ENCODE peak calls at places on chromosomes 4 and X, in four cellular contexts. G is Peyer's patch, E is spleen, Q is gastrocnemius medialis. M is an unnamed sample.

GRCh38 chr4:8306511-8307021 is 37.0 kb downstream of the HTRA3 start:
- DNase-seq in Q (peak), E (peak), G (peak), M (peak)

GRCh38 chr4:118120120-118120760 is 86.0 kb downstream of the NDST3 start:
- DNase-seq in Q (no peak), E (no peak), G (no peak), M (no peak)

GRCh38 chr4:138178566-138178965 is 63.6 kb downstream of the SLC7A11 start:
- DNase-seq in G (no peak), Q (no peak), E (no peak), M (no peak)

GRCh38 chr4:61312526-61312925 is 112.4 kb downstream of the ADGRL3 start:
- DNase-seq in E (no peak), G (no peak), Q (no peak), M (no peak)

GRCh38 chr4:108270466-108271450 is 102.0 kb upstream of the LEF1 start:
- DNase-seq in E (no peak), Q (no peak), G (no peak), M (no peak)

GRCh38 chr4:6281436-6282144 is 11.9 kb downstream of the WFS1 start:
- DNase-seq in E (no peak), Q (no peak), G (no peak), M (no peak)

GRCh38 chr4:144894525-144894924 is 203.5 kb downstream of the ANAPC10 start:
- DNase-seq in G (no peak), Q (peak), E (no peak), M (no peak)

GRCh38 chrX:39759526-39760224 is 338.1 kb downstream of the BCOR start:
- DNase-seq in E (no peak), Q (no peak), G (no peak), M (no peak)

GRCh38 chrX:42085836-42086235 is 162.5 kb upstream of the CASK start:
- DNase-seq in G (peak), E (no peak), Q (no peak), M (no peak)

GRCh38 chrX:134868766-134869495 is 121.9 kb upstream of the SMIM10 start:
- DNase-seq in G (no peak), Q (no peak), E (no peak), M (no peak)

GRCh38 chr4:189436207-189436606 is 504.5 kb upstream of the FRG1 start:
- DNase-seq in Q (no peak), G (no peak), E (no peak), M (no peak)

GRCh38 chrX:107935200-107935599 is 47.0 kb downstream of the TEX13B start:
- DNase-seq in E (no peak), Q (no peak), G (no peak), M (no peak)

GRCh38 chr4:111649308-111649707 is 495.9 kb upstream of the FAM241A start:
- DNase-seq in G (no peak), Q (no peak), E (no peak), M (no peak)

GRCh38 chr4:30837131-30837539 is 117.0 kb downstream of the PCDH7 start:
- DNase-seq in G (no peak), Q (no peak), E (no peak), M (no peak)

GRCh38 chr4:90842960-90843359 is 715.8 kb downstream of the CCSER1 start:
- DNase-seq in E (no peak), G (no peak), Q (no peak), M (no peak)

GRCh38 chr4:7256989-7257810 is 64.9 kb downstream of the SORCS2 start:
- DNase-seq in G (no peak), E (no peak), Q (peak), M (no peak)

GRCh38 chrX:129798888-129799287 is 19.1 kb downstream of the SASH3 start:
- DNase-seq in Q (no peak), G (no peak), E (no peak), M (no peak)

GRCh38 chr4:2800691-2801596 is 8.1 kb downstream of the SH3BP2 start:
- DNase-seq in E (peak), Q (peak), G (peak), M (peak)

GRCh38 chrX:46408553-46409407 is 136.4 kb downstream of the ZNF674 start:
- DNase-seq in E (peak), Q (peak), G (peak), M (no peak)

GRCh38 chr4:20383969-20384368 is 132.3 kb downstream of the SLIT2 start:
- DNase-seq in E (no peak), G (no peak), Q (no peak), M (no peak)

GRCh38 chrX:9180623-9181022 is 146.7 kb upstream of the FAM9B start:
- DNase-seq in Q (no peak), G (no peak), E (no peak), M (no peak)

GRCh38 chr4:121112530-121112929 is 40.2 kb upstream of the NDNF start:
- DNase-seq in Q (no peak), G (no peak), E (no peak), M (no peak)

GRCh38 chr4:8278421-8279287 is 9.1 kb downstream of the HTRA3 start:
- DNase-seq in Q (no peak), E (peak), G (no peak), M (peak)

GRCh38 chr4:123386608-123387007 is 10.0 kb upstream of the SPRY1 start:
- DNase-seq in G (no peak), Q (peak), E (no peak), M (no peak)

GRCh38 chr4:76624271-76624681 is 189.2 kb downstream of the SHROOM3 start:
- DNase-seq in G (no peak), Q (no peak), E (no peak), M (peak)

GRCh38 chr4:544386-545105 is 31.5 kb downstream of the TMEM271 start:
- DNase-seq in E (peak), Q (no peak), G (no peak), M (no peak)

GRCh38 chrX:155266446-155266845 is 2.2 kb upstream of the RAB39B start:
- DNase-seq in E (no peak), G (no peak), Q (no peak), M (no peak)

GRCh38 chrX:53715336-53715924 is 28.9 kb upstream of the HUWE1 start:
- DNase-seq in G (no peak), Q (no peak), E (no peak), M (no peak)

GRCh38 chr4:138706206-138706605 is 309.4 kb upstream of the NOCT start:
- DNase-seq in E (no peak), Q (no peak), G (no peak), M (no peak)

GRCh38 chr4:43846111-43846587 is 602.5 kb downstream of the KCTD8 start:
- DNase-seq in Q (no peak), G (no peak), E (peak), M (peak)

GRCh38 chr4:183760326-183760725 is 101.2 kb downstream of the TRAPPC11 start:
- DNase-seq in G (no peak), Q (no peak), E (no peak), M (no peak)

GRCh38 chr4:87498446-87498900 is 30.7 kb downstream of the SPARCL1 start:
- DNase-seq in E (no peak), G (no peak), Q (no peak), M (no peak)

GRCh38 chr4:87497586-87497985 is 31.6 kb downstream of the SPARCL1 start:
- DNase-seq in E (no peak), G (no peak), Q (no peak), M (no peak)

GRCh38 chr4:87500107-87500462 is 29.1 kb downstream of the SPARCL1 start:
- DNase-seq in G (no peak), E (no peak), Q (no peak), M (no peak)

GRCh38 chr4:87497141-87497540 is 32.0 kb downstream of the SPARCL1 start:
- DNase-seq in E (no peak), G (no peak), Q (no peak), M (no peak)

GRCh38 chr4:87499415-87500106 is 29.6 kb downstream of the SPARCL1 start:
- DNase-seq in G (no peak), Q (no peak), E (no peak), M (no peak)
- H3K27ac ChIP-seq in G (no peak), Q (peak), E (no peak), M (no peak)

GRCh38 chr4:102342404-102343074 is 2.7 kb downstream of the SLC39A8 start:
- DNase-seq in E (no peak), G (no peak), Q (no peak), M (no peak)

GRCh38 chr4:102345795-102346100 is 466 bp upstream of the SLC39A8 start:
- DNase-seq in E (no peak), G (no peak), Q (no peak), M (no peak)

GRCh38 chr4:102343964-102344519 is 1.2 kb downstream of the SLC39A8 start:
- DNase-seq in Q (no peak), G (no peak), E (no peak), M (no peak)

GRCh38 chr4:102344520-102344954 is 745 bp downstream of the SLC39A8 start:
- DNase-seq in Q (no peak), G (peak), E (peak), M (peak)

GRCh38 chr4:102344955-102345794 is at the start of gene SLC39A8:
- DNase-seq in Q (peak), G (peak), E (peak), M (peak)
- TF ChIP-seq POLR2A in Q (peak), G (peak), E (no peak), M (peak)

GRCh38 chr4:55359397-55359916 is 13.4 kb downstream of the SRD5A3 start:
- DNase-seq in G (no peak), Q (peak), E (no peak), M (no peak)

GRCh38 chr4:55358668-55359067 is 12.6 kb downstream of the SRD5A3 start:
- DNase-seq in E (no peak), Q (no peak), G (no peak), M (no peak)

GRCh38 chr4:55355555-55355954 is 9.5 kb downstream of the SRD5A3 start:
- DNase-seq in G (no peak), Q (no peak), E (no peak), M (no peak)

GRCh38 chr4:55356991-55357461 is 11.0 kb downstream of the SRD5A3 start:
- DNase-seq in G (no peak), Q (no peak), E (no peak), M (no peak)

GRCh38 chr4:55358246-55358645 is 12.2 kb downstream of the SRD5A3 start:
- DNase-seq in Q (no peak), G (no peak), E (no peak), M (no peak)
- H3K27ac ChIP-seq in Q (peak), G (no peak), E (no peak), M (peak)

GRCh38 chr4:124712417-124713212 is at the start of gene ANKRD50:
- DNase-seq in Q (peak), G (peak), E (peak), M (peak)
- TF ChIP-seq POLR2A in Q (peak), G (peak), E (no peak), M (peak)

GRCh38 chr4:159002950-159003349 is 99.9 kb upstream of the RAPGEF2 start:
- DNase-seq in G (no peak), Q (no peak), E (no peak), M (no peak)
- H3K27ac ChIP-seq in G (peak), Q (no peak), E (no peak), M (no peak)

GRCh38 chrX:14922437-14922836 is 49.2 kb downstream of the MOSPD2 start:
- DNase-seq in E (no peak), G (no peak), Q (no peak), M (no peak)
- TF ChIP-seq POLR2A in E (no peak), G (no peak), Q (no peak), M (no peak)

M was measured in upper lobe of left lung.